ENCODE peak calls at places on chromosomes 2 and 18, in nine cellular contexts. W, Q, T, I, O, G, E, Y and B are unnamed samples.

GRCh38 chr2:17717666-17718065 is 35.9 kb downstream of the SMC6 start:
- DNase-seq in G (peak; percentile 49), E (no peak), T (no peak), O (no peak), Y (no peak), Q (no peak), I (no peak), W (no peak), B (no peak)

GRCh38 chr2:72011791-72012190 is 135.9 kb downstream of the CYP26B1 start:
- DNase-seq in T (no peak), G (no peak), Y (no peak), E (no peak), I (no peak), O (no peak), W (no peak), Q (no peak), B (peak; percentile 49)

GRCh38 chr2:102094917-102095316 is 47.6 kb upstream of the IL1R1 start:
- DNase-seq in O (no peak), Q (no peak), G (peak; percentile 28), Y (no peak), T (peak; percentile 73), E (no peak), W (peak; percentile 86), I (peak; percentile 97), B (no peak)

GRCh38 chr2:63665806-63666205 is 77.0 kb downstream of the MDH1 start:
- DNase-seq in Q (no peak), Y (no peak), I (peak; percentile 65), O (no peak), G (no peak), T (no peak), E (no peak), W (no peak), B (no peak)

GRCh38 chr2:64392514-64392913 is 61.4 kb upstream of the LGALSL start:
- DNase-seq in I (no peak), G (no peak), E (no peak), T (no peak), O (no peak), Q (no peak), W (no peak), Y (no peak), B (no peak)

GRCh38 chr2:161420406-161421025 is 4.4 kb downstream of the TBR1 start:
- DNase-seq in Q (no peak), G (no peak), E (no peak), T (no peak), W (no peak), Y (no peak), I (no peak), O (no peak), B (no peak)

GRCh38 chr2:182372661-182373060 is 54.2 kb downstream of the PDE1A start:
- DNase-seq in Q (no peak), T (no peak), G (no peak), Y (peak; percentile 41), I (peak; percentile 93), O (peak; percentile 39), W (peak; percentile 56), E (no peak), B (no peak)

GRCh38 chr18:48539406-48540328 is 836 bp downstream of the CTIF start:
- DNase-seq in T (peak; percentile 32), E (peak; percentile 72), W (peak; percentile 76), Y (peak; percentile 47), G (peak; percentile 18), I (peak; percentile 78), O (peak; percentile 29), Q (peak; percentile 21), B (peak; percentile 85)

GRCh38 chr2:241068136-241068941 is 33.7 kb downstream of the MTERF4 start:
- DNase-seq in T (no peak), E (no peak), O (no peak), G (no peak), Q (no peak), W (no peak), I (no peak), Y (no peak), B (no peak)

GRCh38 chr2:172813314-172813888 is 77.8 kb downstream of the RAPGEF4 start:
- DNase-seq in G (no peak), Y (no peak), E (peak; percentile 50), I (peak; percentile 21), Q (no peak), O (peak; percentile 23), T (peak; percentile 16), W (peak; percentile 17), B (no peak)

GRCh38 chr2:233139875-233140585 is 79.9 kb downstream of the INPP5D start:
- DNase-seq in T (no peak), E (no peak), Q (no peak), W (no peak), I (no peak), O (no peak), G (no peak), Y (no peak), B (peak; percentile 47)

GRCh38 chr2:24919977-24920812 is at the start of gene ADCY3:
- DNase-seq in G (peak; percentile 86), I (peak; percentile 41), T (peak; percentile 65), Q (peak; percentile 51), E (peak; percentile 63), Y (peak; percentile 40), W (peak; percentile 80), O (peak; percentile 35), B (peak; percentile 70)

GRCh38 chr2:98936133-98936916 is at the start of gene CRACDL:
- DNase-seq in T (peak; percentile 60), Y (no peak), Q (no peak), G (no peak), I (no peak), E (peak; percentile 73), W (peak; percentile 59), O (no peak), B (no peak)

GRCh38 chr2:112047537-112048235 is 7.4 kb upstream of the TMEM87B start:
- DNase-seq in G (no peak), W (no peak), Q (no peak), O (no peak), Y (no peak), T (no peak), I (no peak), E (peak; percentile 16), B (no peak)

GRCh38 chr2:86704482-86704971 is 15.6 kb upstream of the RMND5A start:
- DNase-seq in G (no peak), T (peak; percentile 41), Y (peak; percentile 35), W (peak; percentile 75), I (peak; percentile 48), O (peak; percentile 78), E (peak; percentile 11), Q (no peak), B (peak; percentile 45)

GRCh38 chr2:96209011-96209728 is 543 bp upstream of the STARD7 start:
- DNase-seq in O (no peak), E (no peak), W (no peak), G (no peak), Y (no peak), Q (no peak), I (no peak), T (no peak), B (no peak)
- H3K4me3 ChIP-seq in O (peak overlapping the region; percentile 96), E (peak overlapping the region; percentile 94), W (peak overlapping the region; percentile 41), G (peak overlapping the region; percentile 84), Y (peak overlapping the region; percentile 95), Q (peak overlapping the region; percentile 85), I (peak overlapping the region; percentile 89), T (peak overlapping the region; percentile 28), B (peak overlapping the region; percentile 65)

GRCh38 chr2:196144513-196145126 is 26.8 kb downstream of the STK17B start:
- DNase-seq in I (no peak), W (no peak), Q (no peak), T (no peak), G (no peak), Y (no peak), O (no peak), E (no peak), B (no peak)

GRCh38 chr2:196137271-196137670 is 34.1 kb downstream of the STK17B start:
- DNase-seq in T (no peak), G (no peak), O (no peak), Q (no peak), Y (no peak), W (no peak), E (no peak), I (no peak), B (no peak)

GRCh38 chr2:196143641-196144236 is 27.6 kb downstream of the STK17B start:
- DNase-seq in T (no peak), E (no peak), I (no peak), Q (no peak), O (no peak), G (no peak), Y (no peak), W (no peak), B (no peak)

GRCh38 chr2:196136151-196136550 is 35.2 kb downstream of the STK17B start:
- DNase-seq in W (no peak), G (no peak), O (no peak), E (no peak), Q (no peak), Y (no peak), T (no peak), I (no peak), B (no peak)

DNA sequence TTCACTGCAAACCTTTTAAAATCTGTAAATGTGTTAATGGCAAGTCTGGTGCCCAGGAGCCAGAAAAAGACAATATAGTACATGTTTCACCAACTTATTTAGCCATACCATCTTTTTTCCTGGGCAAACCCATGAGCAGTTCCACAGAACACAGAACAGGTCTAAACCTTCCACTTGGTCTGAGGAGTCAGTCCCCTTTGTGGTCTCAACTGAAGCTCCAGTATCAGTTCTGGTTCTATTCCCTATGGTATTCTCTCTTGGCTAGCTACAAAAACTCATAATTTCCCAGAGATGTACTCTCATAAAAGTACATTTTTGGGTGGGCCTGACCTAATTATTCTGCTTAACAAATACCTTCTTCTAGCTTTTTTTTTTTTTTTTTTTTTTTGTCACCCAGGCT is 31.2 kb downstream of the STK17B start:
- DNase-seq in Q (no peak), Y (no peak), W (no peak), E (no peak), O (no peak), G (no peak), T (no peak), I (no peak), B (no peak)
- H3K36me3 ChIP-seq in Q (peaks cover 32% of the 10 kb centered on the region), Y (no peaks in the 10 kb centered on the region), W (peaks cover 6% of the 10 kb centered on the region), E (peaks cover 20% of the 10 kb centered on the region), O (peaks cover 95% of the 10 kb centered on the region), G (peaks cover 64% of the 10 kb centered on the region), T (no peaks in the 10 kb centered on the region), I (peaks cover 18% of the 10 kb centered on the region), B (peaks cover 9% of the 10 kb centered on the region)

GRCh38 chr2:201234167-201235139 is 25.9 kb upstream of the CASP8 start:
- DNase-seq in T (no peak), Q (no peak), O (no peak), Y (no peak), I (no peak), W (no peak), E (no peak), G (no peak), B (no peak)
- H3K4me3 ChIP-seq in T (peak overlapping the region; percentile 71), Q (peak overlapping the region; percentile 30), O (no peak overlapping the region), Y (no peak overlapping the region), I (no peak overlapping the region), W (no peak overlapping the region), E (no peak overlapping the region), G (peak overlapping the region; percentile 62), B (no peak overlapping the region)

DNA sequence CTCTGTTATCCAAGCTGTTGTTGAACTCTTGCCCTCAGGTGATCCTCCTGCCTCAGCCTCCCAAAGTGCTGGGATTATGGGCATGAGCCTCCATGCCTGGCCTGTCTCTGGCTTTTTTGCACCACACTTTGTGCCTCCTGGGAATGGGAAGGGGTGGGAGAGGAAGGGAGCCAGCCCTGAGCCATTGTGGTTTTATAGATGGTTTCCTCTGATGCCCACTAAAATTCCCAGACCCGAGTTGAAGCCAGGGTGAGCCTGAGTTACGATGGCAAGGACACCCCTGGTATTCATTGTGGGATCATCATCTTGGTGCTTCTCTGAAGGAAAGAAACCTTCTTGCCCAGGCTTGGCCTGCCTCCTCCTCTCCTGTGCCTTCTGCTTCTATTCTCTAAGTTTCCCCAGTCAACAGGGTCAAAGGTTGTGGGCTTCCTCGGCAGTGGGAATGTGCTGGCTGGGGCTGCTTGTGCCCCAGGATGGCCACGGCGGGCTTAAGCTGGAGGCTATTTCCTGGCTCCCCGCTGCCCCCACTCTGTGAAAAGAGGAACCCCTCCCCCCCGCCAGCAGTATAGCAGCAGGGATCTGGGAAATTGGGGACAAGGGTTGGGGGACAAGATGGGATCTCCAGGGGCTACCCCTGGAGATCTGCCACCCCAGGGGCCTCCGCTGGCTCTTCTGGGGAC is 106.2 kb downstream of the STPG4 start:
- DNase-seq in E (no peak), T (no peak), Q (no peak), O (no peak), Y (no peak), G (no peak), I (no peak), W (no peak), B (no peak)
- H3K36me3 ChIP-seq in E (no peaks in the 10 kb centered on the region), T (no peaks in the 10 kb centered on the region), Q (peaks cover 11% of the 10 kb centered on the region), O (peaks cover 26% of the 10 kb centered on the region), Y (no peaks in the 10 kb centered on the region), G (peaks cover 11% of the 10 kb centered on the region), I (peaks cover 64% of the 10 kb centered on the region), W (no peaks in the 10 kb centered on the region), B (peaks cover 11% of the 10 kb centered on the region)